ENCODE peak calls at places on chromosomes 5 and 9, in six cellular contexts. Y is SK-N-SH, N is GM23248, Z is neural progenitor cell, U is fibroblast of lung, Q is H1. O is an unnamed sample.

GRCh38 chr5:157267766-157268480 is 2.0 kb downstream of the CYFIP2 start:
- DNase-seq in Y (no peak), N (no peak), Z (no peak), U (no peak), Q (no peak), O (no peak)

GRCh38 chr9:21616082-21616778 is 134.1 kb upstream of the IFNE start:
- DNase-seq in Y (no peak), N (peak), Z (no peak), U (peak), Q (no peak), O (peak)

GRCh38 chr9:19133549-19134345 is 6.5 kb upstream of the PLIN2 start:
- DNase-seq in Y (no peak), N (no peak), Z (no peak), U (no peak), Q (no peak), O (no peak)

GRCh38 chr5:54944364-54944763 is 41.0 kb downstream of the ESM1 start:
- DNase-seq in Y (peak), N (peak), Z (peak), U (peak), Q (no peak), O (no peak)

GRCh38 chr9:136339173-136339957 is 12.0 kb downstream of the GPSM1 start:
- DNase-seq in Y (peak), N (peak), Z (peak), U (peak), Q (peak), O (peak)

GRCh38 chr9:113522419-113522818 is 58.9 kb downstream of the RGS3 start:
- DNase-seq in Y (no peak), N (no peak), Z (no peak), U (no peak), Q (no peak), O (no peak)

GRCh38 chr5:98179791-98180755 is 593.4 kb upstream of the RGMB start:
- DNase-seq in Y (no peak), N (peak), Z (no peak), U (no peak), Q (no peak), O (no peak)

GRCh38 chr9:18208166-18209059 is 265.5 kb upstream of the ADAMTSL1 start:
- DNase-seq in Y (peak), N (peak), Z (peak), U (peak), Q (peak), O (peak)

GRCh38 chr5:165035520-165035919 is 1530.1 kb downstream of the MAT2B start:
- DNase-seq in Y (no peak), N (no peak), Z (no peak), U (no peak), Q (no peak), O (no peak)

GRCh38 chr9:117782931-117783788 is 79.0 kb downstream of the TLR4 start:
- DNase-seq in Y (peak), N (peak), Z (peak), U (peak), Q (peak), O (peak)

GRCh38 chr9:80143899-80144298 is 572.1 kb downstream of the TLE4 start:
- DNase-seq in Y (no peak), N (no peak), Z (no peak), U (no peak), Q (no peak), O (no peak)

GRCh38 chr5:122156724-122157325 is 27.5 kb downstream of the ZNF474 start:
- DNase-seq in Y (peak), N (peak), Z (peak), U (peak), Q (no peak), O (peak)

GRCh38 chr5:54672867-54673266 is 155.3 kb downstream of the SNX18 start:
- DNase-seq in Y (no peak), N (no peak), Z (no peak), U (no peak), Q (no peak), O (no peak)

GRCh38 chr9:738209-738915 is 103.1 kb upstream of the DMRT1 start:
- DNase-seq in Y (no peak), N (peak), Z (no peak), U (peak), Q (no peak), O (peak)

GRCh38 chr9:87863882-87864465 is 18.7 kb upstream of the SPATA31E1 start:
- DNase-seq in Y (no peak), N (no peak), Z (no peak), U (no peak), Q (no peak), O (no peak)

GRCh38 chr5:75664933-75665332 is 52.3 kb downstream of the POC5 start:
- DNase-seq in Y (no peak), N (no peak), Z (peak), U (no peak), Q (no peak), O (no peak)

GRCh38 chr9:98455256-98455956 is 200.0 kb upstream of the TBC1D2 start:
- DNase-seq in Y (no peak), N (no peak), Z (no peak), U (no peak), Q (no peak), O (no peak)

GRCh38 chr9:72592501-72593403 is 71.3 kb downstream of the TMC1 start:
- DNase-seq in Y (peak), N (peak), Z (peak), U (peak), Q (peak), O (peak)

GRCh38 chr9:97807681-97808080 is 45.3 kb upstream of the FOXE1 start:
- DNase-seq in Y (no peak), N (no peak), Z (no peak), U (no peak), Q (no peak), O (peak)

GRCh38 chr9:32928145-32928763 is 73.2 kb downstream of the APTX start:
- DNase-seq in Y (no peak), N (peak), Z (no peak), U (peak), Q (no peak), O (peak)

DNA sequence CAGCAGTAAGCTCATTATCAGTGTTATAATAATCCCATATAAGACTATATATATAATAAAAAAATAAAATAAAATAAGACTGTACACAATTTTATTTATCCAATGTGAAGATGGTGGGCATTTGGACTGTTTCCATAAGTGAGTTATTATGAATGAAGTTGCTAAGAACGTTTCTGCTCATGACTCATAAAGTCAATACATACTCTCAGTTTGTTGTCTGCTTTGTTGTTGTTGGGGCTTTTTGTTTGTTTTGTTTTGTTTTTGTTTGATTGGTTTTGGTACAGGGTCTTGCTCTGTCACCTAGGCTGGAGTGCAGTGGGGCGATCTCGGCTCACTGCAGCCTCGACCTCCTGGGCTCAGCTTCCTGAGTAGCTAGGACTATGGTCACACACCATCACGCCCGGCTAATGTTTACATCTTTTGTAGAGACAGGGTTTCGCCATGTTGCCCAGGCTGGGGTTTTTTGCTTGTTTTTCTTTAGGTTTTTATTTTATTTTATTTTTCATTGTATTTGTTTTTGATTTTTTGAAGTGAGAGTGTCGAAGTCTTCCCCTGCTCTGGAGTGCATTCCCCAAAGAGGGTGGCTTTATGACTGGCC is 18.0 kb downstream of the TRIM7 start:
- DNase-seq in Y (no peak), N (peak), Z (no peak), U (no peak), Q (no peak), O (no peak)
- H2AFZ ChIP-seq in Y (no peak), N (peak), Z (peak), U (peak), Q (peak), O (peak)

GRCh38 chr5:172720655-172721054 is 50.3 kb downstream of the DUSP1 start:
- DNase-seq in Y (no peak), N (no peak), Z (no peak), U (no peak), Q (no peak), O (no peak)

GRCh38 chr5:172719211-172719610 is 51.8 kb downstream of the DUSP1 start:
- DNase-seq in Y (no peak), N (peak), Z (no peak), U (no peak), Q (no peak), O (no peak)

GRCh38 chr5:172722309-172722815 is 48.6 kb downstream of the DUSP1 start:
- DNase-seq in Y (no peak), N (no peak), Z (no peak), U (no peak), Q (no peak), O (no peak)

GRCh38 chr5:172723508-172723907 is 47.5 kb downstream of the DUSP1 start:
- DNase-seq in Y (no peak), N (no peak), Z (no peak), U (no peak), Q (no peak), O (no peak)

DNA sequence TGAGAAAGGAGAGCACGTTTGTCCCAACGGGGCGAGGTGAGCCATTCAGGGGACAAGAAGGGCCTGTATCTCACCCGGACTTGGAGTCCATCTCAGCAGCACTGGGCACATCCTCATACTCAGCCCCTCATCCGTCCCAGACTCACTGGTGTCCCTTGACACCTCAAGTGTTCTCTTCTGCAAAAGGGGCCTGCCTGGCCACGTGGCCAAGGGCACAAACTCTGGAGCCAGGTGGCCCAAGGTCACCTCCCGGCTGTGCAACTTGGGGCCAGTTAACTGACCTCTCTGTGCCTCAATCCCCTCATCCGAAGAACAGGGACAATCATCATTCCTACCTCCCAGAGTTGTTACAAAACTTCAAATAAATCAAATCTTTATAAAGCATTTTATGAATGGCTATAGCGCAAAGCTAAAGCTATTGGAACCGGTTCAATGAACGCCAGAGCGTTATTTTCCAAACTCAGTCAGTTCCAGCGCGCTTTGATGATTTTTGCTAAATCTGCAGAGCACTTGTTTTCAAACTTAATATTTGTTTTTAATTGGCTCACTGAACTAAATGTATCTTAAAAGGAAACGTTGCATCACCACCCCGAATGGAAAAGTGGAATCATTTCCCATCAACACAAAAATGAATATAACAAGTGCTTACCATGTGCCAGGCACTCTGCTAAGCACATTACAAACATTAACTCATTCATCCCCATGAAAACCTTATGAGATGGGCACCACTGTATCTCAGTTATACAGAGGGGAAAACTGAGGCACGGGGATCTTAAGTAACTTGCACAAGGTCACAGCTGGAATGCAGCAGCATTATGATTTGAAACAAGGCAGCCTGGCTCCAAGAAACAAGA is 49.3 kb downstream of the DUSP1 start:
- DNase-seq in Y (no peak), N (peak), Z (no peak), U (peak), Q (no peak), O (no peak)
- H2AFZ ChIP-seq in Y (no peak), N (peak), Z (no peak), U (no peak), Q (no peak), O (no peak)

DNA sequence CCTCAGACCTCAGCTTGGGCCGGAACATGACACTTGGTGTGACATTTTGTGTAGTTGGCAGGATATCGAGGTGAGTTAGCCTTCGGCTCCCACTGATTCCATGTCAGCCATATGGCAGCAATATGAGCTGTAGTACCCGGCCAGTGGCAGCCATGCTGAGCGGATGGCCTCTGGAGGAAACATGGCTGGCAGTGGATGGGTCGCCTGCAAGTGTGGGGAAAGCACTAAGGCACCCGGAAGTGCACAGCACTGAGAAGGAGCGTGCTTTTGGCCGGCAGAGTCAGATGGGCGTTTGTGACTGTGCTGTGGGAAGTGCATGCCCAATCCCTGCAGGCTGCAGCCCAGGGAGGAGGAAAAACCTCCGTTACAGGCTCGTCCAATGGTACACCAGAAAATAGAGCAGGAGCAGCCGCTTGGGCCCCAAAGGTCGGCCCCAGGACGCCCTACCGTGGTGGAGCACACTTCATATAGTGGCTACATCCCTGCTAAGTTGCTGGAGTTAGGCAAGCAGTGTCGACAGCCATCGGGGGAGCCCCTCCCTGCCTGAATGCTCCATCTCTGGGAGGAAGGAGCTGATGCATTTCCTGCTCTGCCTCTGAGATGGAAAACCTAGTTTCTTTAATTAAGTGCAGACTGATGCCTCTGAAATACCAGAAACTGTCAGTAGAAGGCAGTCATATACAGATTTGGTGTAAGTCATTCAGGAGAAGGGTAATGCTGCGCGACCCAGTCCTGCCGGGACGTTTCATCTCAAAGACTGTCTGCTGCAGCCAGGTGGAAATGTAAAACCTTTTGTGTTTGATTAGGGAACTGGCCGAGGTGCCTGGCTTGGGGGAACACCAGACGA is 2185.8 kb upstream of the ACO1 start:
- DNase-seq in Y (no peak), N (no peak), Z (no peak), U (no peak), Q (no peak), O (no peak)
- H2AFZ ChIP-seq in Y (no peak), N (no peak), Z (no peak), U (no peak), Q (no peak), O (no peak)

GRCh38 chr9:134533850-134534585 is 107.6 kb upstream of the COL5A1 start:
- DNase-seq in Y (no peak), N (no peak), Z (no peak), U (no peak), Q (no peak), O (no peak)
- H2AFZ ChIP-seq in Y (no peak), N (no peak), Z (no peak), U (no peak), Q (peak), O (no peak)